ENCODE peak calls at places on chromosomes 11 and 22, in four cellular contexts. O is HEK293T, Y is HepG2, A is K562. K is an unnamed sample.

GRCh38 chr11:64522036-64522435 is 69.0 kb upstream of the SLC22A12 start:
- DNase-seq in O (no peak), Y (no peak), A (no peak), K (no peak)

GRCh38 chr11:3037041-3037944 is 19.9 kb downstream of the CARS1 start:
- DNase-seq in O (peak; percentile 75), A (peak; percentile 62), Y (peak; percentile 66), K (peak; percentile 89)

GRCh38 chr11:44497995-44498394 is 67.5 kb upstream of the CD82 start:
- DNase-seq in O (no peak), Y (no peak), A (no peak), K (no peak)

GRCh38 chr11:104370478-104370877 is 206.5 kb upstream of the PDGFD start:
- DNase-seq in A (no peak), Y (no peak), O (no peak), K (no peak)

GRCh38 chr11:10858505-10859360 is 880 bp upstream of the ZBED5 start:
- DNase-seq in O (peak; percentile 47), A (peak; percentile 33), Y (peak; percentile 50), K (peak; percentile 79)

GRCh38 chr11:1879342-1879940 is 12.3 kb downstream of the PRR33 start:
- DNase-seq in Y (no peak), A (peak; percentile 39), O (no peak), K (no peak)

GRCh38 chr11:128342511-128343133 is 244.7 kb downstream of the ETS1 start:
- DNase-seq in Y (peak; percentile 60), O (no peak), A (no peak), K (no peak)

GRCh38 chr11:121389651-121390050 is 62.5 kb upstream of the SORL1 start:
- DNase-seq in A (no peak), O (no peak), Y (no peak), K (peak; percentile 26)

GRCh38 chr11:8237453-8237852 is 26.2 kb downstream of the LMO1 start:
- DNase-seq in O (no peak), Y (no peak), A (no peak), K (no peak)

GRCh38 chr22:38817196-38817595 is 23.3 kb upstream of the DNAL4 start:
- DNase-seq in O (no peak), Y (no peak), A (no peak), K (no peak)

GRCh38 chr11:68432874-68433273 is 27.7 kb upstream of the PPP6R3 start:
- DNase-seq in O (no peak), Y (no peak), A (no peak), K (no peak)

GRCh38 chr11:100867601-100868000 is 180.5 kb downstream of the ARHGAP42 start:
- DNase-seq in A (no peak), Y (no peak), O (no peak), K (no peak)

GRCh38 chr11:77287615-77288273 is 13.7 kb downstream of the GDPD4 start:
- DNase-seq in Y (no peak), O (no peak), A (no peak), K (no peak)

GRCh38 chr11:1112351-1113191 is 37.9 kb downstream of the MUC2 start:
- DNase-seq in A (peak; percentile 74), O (peak; percentile 58), Y (no peak), K (peak; percentile 17)

GRCh38 chr11:63915961-63916836 is 765 bp downstream of the RCOR2 start:
- DNase-seq in O (peak; percentile 82), A (peak; percentile 78), Y (peak; percentile 53), K (peak; percentile 96)

GRCh38 chr11:122036022-122036421 is 80.0 kb downstream of the BLID start:
- DNase-seq in A (no peak), Y (no peak), O (no peak), K (no peak)

GRCh38 chr11:101797335-101797734 is 117.5 kb upstream of the CEP126 start:
- DNase-seq in O (no peak), Y (no peak), A (no peak), K (no peak)

GRCh38 chr11:58043379-58043778 is 12.6 kb downstream of the OR6Q1 start:
- DNase-seq in A (no peak), Y (no peak), O (no peak), K (no peak)

GRCh38 chr11:110971110-110971509 is 258.9 kb upstream of the ARHGAP20 start:
- DNase-seq in Y (no peak), A (no peak), O (no peak), K (no peak)
- TF ChIP-seq ELF4 in Y (no peak), A (no peak), O (no peak), K (no peak)

GRCh38 chr11:131455843-131456704 is 85.7 kb downstream of the NTM start:
- DNase-seq in O (no peak), Y (no peak), A (no peak), K (no peak)
- TF ChIP-seq ELF4 in O (no peak), Y (no peak), A (no peak), K (no peak)

GRCh38 chr22:42400811-42401547 is 31.2 kb downstream of the NFAM1 start:
- DNase-seq in Y (no peak), O (no peak), A (no peak), K (no peak)

GRCh38 chr22:42397332-42398246 is 34.6 kb downstream of the NFAM1 start:
- DNase-seq in Y (no peak), A (no peak), O (no peak), K (no peak)

GRCh38 chr22:42401562-42402334 is 30.5 kb downstream of the NFAM1 start:
- DNase-seq in A (no peak), Y (no peak), O (no peak), K (no peak)

GRCh38 chr22:42396621-42397331 is 35.4 kb downstream of the NFAM1 start:
- DNase-seq in A (no peak), Y (no peak), O (no peak), K (peak; percentile 41)

DNA sequence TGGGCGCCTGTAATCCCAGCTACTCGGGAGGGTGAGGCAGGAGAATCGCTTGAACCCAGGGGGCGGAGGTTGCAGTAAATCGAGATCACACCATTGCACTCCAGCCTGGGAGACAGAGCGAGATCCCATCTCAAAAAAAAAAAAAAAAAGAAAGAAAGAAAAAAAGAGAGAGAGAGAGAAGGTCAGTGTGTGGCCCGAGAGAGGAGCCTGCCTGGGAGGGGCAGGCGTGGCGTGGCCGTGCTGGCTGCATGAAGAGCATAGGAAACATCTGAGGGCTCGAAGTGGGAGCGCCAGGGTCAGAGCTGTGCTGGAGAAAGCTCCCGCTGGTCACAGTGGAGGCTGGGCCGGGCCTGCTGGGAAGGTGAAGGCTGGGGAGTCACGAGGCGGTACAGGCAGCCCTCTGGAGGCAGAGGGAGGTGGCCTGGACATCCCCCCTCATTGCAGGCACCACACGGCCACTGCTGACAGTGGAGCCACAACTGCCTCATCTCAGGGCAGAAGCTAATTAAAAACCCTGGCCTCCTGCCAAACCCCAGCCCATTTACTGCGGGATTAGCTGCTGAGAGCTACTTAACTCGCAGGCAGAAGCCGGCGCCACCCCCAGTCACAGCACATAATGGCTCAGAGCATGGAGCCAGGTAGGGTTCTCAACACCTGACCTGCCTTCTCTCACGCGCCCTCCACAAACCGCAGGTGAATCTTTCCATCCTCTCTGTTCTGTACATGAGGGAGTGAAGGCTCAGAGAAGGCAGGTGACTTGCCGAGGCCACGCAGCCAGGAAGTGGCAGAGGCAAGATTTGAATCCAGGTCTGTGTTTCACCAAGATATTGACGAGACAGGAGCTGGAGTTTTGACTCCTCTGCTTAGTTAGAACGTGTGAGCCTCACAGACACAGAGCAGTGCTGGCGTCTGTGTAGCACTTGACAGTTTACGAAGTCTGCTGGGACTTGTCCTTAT is 32.6 kb downstream of the NFAM1 start:
- DNase-seq in O (peak; percentile 53), Y (no peak), A (peak; percentile 52), K (peak; percentile 45)
- TF ChIP-seq ELF4 in O (no peak), Y (no peak), A (no peak), K (no peak)

DNA sequence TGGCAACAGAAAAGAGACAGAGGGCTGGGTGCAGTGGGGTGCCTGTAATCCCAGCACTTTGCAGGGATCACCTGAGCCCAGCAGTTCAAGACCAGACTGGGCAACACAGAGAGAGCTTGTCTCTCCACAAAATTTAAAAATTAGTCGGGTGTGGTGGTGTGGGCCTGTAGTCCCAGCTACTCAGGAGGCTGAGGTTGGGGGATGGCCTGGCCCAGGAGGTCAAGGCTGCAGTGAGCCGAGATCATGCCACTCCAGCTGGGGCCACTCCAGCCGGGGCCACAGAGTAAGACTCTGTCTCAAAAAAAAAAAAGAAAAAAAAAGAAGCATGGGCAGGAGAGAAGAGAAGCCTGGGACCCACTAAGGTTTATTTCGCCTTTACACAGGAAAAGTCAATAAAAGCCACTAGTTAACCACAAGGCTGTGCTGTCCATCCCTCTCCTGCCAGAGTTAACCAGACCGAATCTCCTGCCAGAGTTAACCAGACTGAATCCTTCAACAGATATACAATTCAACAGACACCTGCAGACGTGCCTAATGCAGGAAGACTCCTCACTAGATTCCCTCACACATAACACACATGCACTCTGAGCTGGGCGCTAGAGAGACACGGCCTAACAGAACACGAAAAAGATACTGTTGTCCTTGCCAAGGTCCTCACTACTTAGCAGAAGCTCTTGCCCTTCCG is 29.8 kb downstream of the MICAL3 start:
- DNase-seq in A (no peak), O (no peak), Y (no peak), K (no peak)
- TF ChIP-seq ELF4 in A (no peak), O (no peak), Y (no peak), K (no peak)

K was measured in WTC11.